ENCODE peak calls at places on chromosomes 7 and 10, in eight cellular contexts. R is tibial artery, U is fibroblast of lung, C is BJ, B is astrocyte of the cerebellum, X is sigmoid colon, V is MCF 10A, F is HFF-Myc. W is an unnamed sample.

GRCh38 chr10:89889610-89890009 is 188.2 kb downstream of the KIF20B start:
- DNase-seq in F (no peak), X (no peak), U (no peak), R (no peak), B (no peak), C (no peak), V (no peak), W (no peak)

GRCh38 chr10:100338434-100339036 is 8.5 kb upstream of the SCD start:
- DNase-seq in B (no peak), V (peak; percentile 70), R (peak; percentile 78), U (peak; percentile 58), X (peak; percentile 85), C (no peak), F (peak; percentile 25), W (peak; percentile 74)

GRCh38 chr7:29202651-29203069 is 8.1 kb downstream of the CHN2 start:
- DNase-seq in V (no peak), F (no peak), B (no peak), U (no peak), C (no peak), X (peak; percentile 67), R (no peak), W (no peak)

GRCh38 chr7:39709029-39709428 is 85.7 kb downstream of the RALA start:
- DNase-seq in C (no peak), V (no peak), U (no peak), B (no peak), X (no peak), R (no peak), F (no peak), W (no peak)

GRCh38 chr7:141370178-141370577 is 181.0 kb upstream of the AGK start:
- DNase-seq in C (no peak), V (no peak), F (no peak), B (no peak), U (no peak), X (no peak), R (no peak), W (no peak)

GRCh38 chr7:2224934-2225333 is 7.8 kb downstream of the MAD1L1 start:
- DNase-seq in U (no peak), C (no peak), R (no peak), F (no peak), X (no peak), V (peak; percentile 57), B (no peak), W (peak; percentile 59)

GRCh38 chr10:131961047-131961776 is 20.5 kb downstream of the BNIP3 start:
- DNase-seq in U (no peak), V (no peak), X (peak; percentile 60), F (no peak), C (no peak), R (no peak), B (no peak), W (no peak)

GRCh38 chr7:47273974-47274766 is 307.7 kb downstream of the TNS3 start:
- DNase-seq in U (no peak), V (no peak), B (no peak), C (no peak), X (no peak), R (no peak), F (no peak), W (no peak)

GRCh38 chr10:88657901-88658300 is 6.3 kb upstream of the LIPF start:
- DNase-seq in X (no peak), F (no peak), R (no peak), U (peak; percentile 34), V (no peak), B (no peak), C (no peak), W (no peak)

GRCh38 chr7:50783801-50784507 is 1.3 kb upstream of the GRB10 start:
- DNase-seq in C (no peak), R (no peak), B (peak; percentile 49), U (peak; percentile 17), V (no peak), F (no peak), X (no peak), W (no peak)

GRCh38 chr7:154916381-154917213 is 86.3 kb downstream of the PAXIP1 start:
- DNase-seq in C (no peak), F (no peak), R (no peak), B (no peak), X (no peak), U (no peak), V (no peak), W (no peak)

GRCh38 chr7:128838981-128839731 is 8.9 kb downstream of the FLNC start:
- DNase-seq in R (no peak), X (no peak), B (no peak), F (no peak), V (no peak), C (no peak), U (no peak), W (no peak)

GRCh38 chr10:75209325-75210192 is 1.0 kb upstream of the VDAC2 start:
- DNase-seq in X (peak; percentile 92), R (peak; percentile 93), C (no peak), V (no peak), U (peak; percentile 78), B (peak; percentile 29), F (peak; percentile 42), W (peak; percentile 52)

GRCh38 chr7:55081067-55081853 is 62.4 kb downstream of the EGFR start:
- DNase-seq in R (no peak), V (no peak), U (peak; percentile 28), B (no peak), C (no peak), F (no peak), X (no peak), W (no peak)

GRCh38 chr7:27164381-27165088 is 802 bp downstream of the HOXA9 start:
- DNase-seq in B (no peak), C (no peak), R (peak; percentile 84), X (peak; percentile 87), F (no peak), V (peak; percentile 61), U (no peak), W (no peak)

GRCh38 chr10:947881-948280 is 16.4 kb upstream of the LARP4B start:
- DNase-seq in C (no peak), U (no peak), V (no peak), F (no peak), R (no peak), X (no peak), B (no peak), W (no peak)

GRCh38 chr7:35334511-35334910 is 80.6 kb upstream of the TBX20 start:
- DNase-seq in R (no peak), B (no peak), C (no peak), X (no peak), V (peak; percentile 40), U (no peak), F (no peak), W (peak; percentile 72)

GRCh38 chr7:26151953-26152781 is at the start of gene NFE2L3:
- DNase-seq in C (no peak), X (peak; percentile 69), R (peak; percentile 75), B (peak; percentile 18), F (peak; percentile 10), U (peak; percentile 71), V (peak; percentile 64), W (peak; percentile 97)
- TF ChIP-seq CTCF in C (no peak), X (no peak), R (no peak), B (no peak), F (no peak), U (no peak), V (no peak), W (no peak)

GRCh38 chr10:7587865-7588188 is 78.9 kb downstream of the ITIH5 start:
- DNase-seq in B (no peak), R (no peak), V (no peak), F (no peak), X (no peak), U (no peak), C (no peak), W (no peak)
- TF ChIP-seq CTCF in B (no peak), R (no peak), V (no peak), F (no peak), X (no peak), U (no peak), C (no peak), W (no peak)

GRCh38 chr7:45885264-45885882 is 2.9 kb upstream of the IGFBP1 start:
- DNase-seq in F (no peak), U (no peak), V (peak; percentile 74), B (no peak), C (no peak), R (no peak), X (no peak), W (peak; percentile 85)
- TF ChIP-seq CTCF in F (no peak), U (no peak), V (no peak), B (no peak), C (no peak), R (no peak), X (no peak), W (no peak)

GRCh38 chr10:71011141-71011540 is 122.8 kb upstream of the PCBD1 start:
- DNase-seq in R (no peak), V (no peak), F (no peak), C (no peak), U (no peak), X (no peak), B (no peak), W (no peak)
- TF ChIP-seq CTCF in R (no peak), V (no peak), F (no peak), C (no peak), U (no peak), X (no peak), B (no peak), W (no peak)

DNA sequence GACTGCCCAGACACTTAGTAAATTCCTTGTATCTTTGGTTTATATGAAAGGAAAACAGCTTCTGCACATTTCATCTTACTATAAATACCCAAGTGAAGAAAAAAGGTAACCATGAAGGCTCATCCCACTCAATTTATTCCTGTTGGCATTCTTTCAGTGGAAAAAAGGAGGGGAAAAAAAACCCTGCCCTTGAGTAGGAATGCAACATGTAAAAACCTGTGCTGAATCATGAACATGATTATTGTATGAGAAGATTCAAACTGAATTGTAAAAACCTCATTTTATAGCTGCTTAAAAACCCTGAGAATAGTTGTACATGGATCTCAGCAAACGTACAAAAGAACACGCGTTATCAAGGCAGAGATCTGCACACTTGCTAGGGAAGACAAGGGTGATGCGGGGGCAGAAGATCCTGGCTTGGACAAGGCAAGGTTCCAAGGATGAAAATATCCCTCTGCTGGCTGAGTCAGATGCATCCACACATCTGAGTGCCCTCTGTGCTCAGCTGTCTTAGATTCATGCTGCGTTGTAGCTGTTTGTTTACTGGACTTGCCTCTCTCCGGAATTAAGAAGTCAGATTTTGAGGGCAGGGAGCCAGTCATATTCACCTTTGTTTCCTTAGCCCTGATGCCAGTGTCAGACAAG is 658.2 kb downstream of the PARD3 start:
- DNase-seq in F (peak; percentile 83), C (peak; percentile 47), U (peak; percentile 60), R (no peak), B (no peak), X (no peak), V (peak; percentile 74), W (no peak)
- TF ChIP-seq CTCF in F (peak; percentile 37), C (peak; percentile 55), U (peak; percentile 21), R (no peak), B (no peak), X (no peak), V (peak; percentile 20), W (no peak)